ENCODE peak calls at places on chromosome 10, in four cellular contexts. B is GM12878, P is K562, Y is HL-60. S is an unnamed sample.

GRCh38 chr10:103595933-103596726 is 102.6 kb downstream of the NEURL1 start:
- DNase-seq in B (no peak), P (no peak), Y (no peak), S (no peak)

GRCh38 chr10:78470267-78471103 is 436.8 kb downstream of the RPS24 start:
- DNase-seq in B (no peak), P (no peak), Y (no peak), S (no peak)

GRCh38 chr10:33968983-33969382 is 634.5 kb upstream of the NRP1 start:
- DNase-seq in B (no peak), P (no peak), Y (no peak), S (no peak)

GRCh38 chr10:129106314-129106713 is 360.7 kb upstream of the MGMT start:
- DNase-seq in B (no peak), P (no peak), Y (no peak), S (no peak)

GRCh38 chr10:59360605-59361515 is 1.5 kb downstream of the FAM13C start:
- DNase-seq in B (no peak), P (no peak), Y (no peak), S (no peak)

GRCh38 chr10:5550621-5551530 is 26.1 kb downstream of the CALML3 start:
- DNase-seq in B (no peak), P (peak; percentile 47), Y (no peak), S (no peak)

GRCh38 chr10:69588358-69588757 is 15.1 kb upstream of the NEUROG3 start:
- DNase-seq in B (no peak), P (no peak), Y (no peak), S (no peak)

GRCh38 chr10:5155951-5156350 is 29.0 kb downstream of the AKR1C8 start:
- DNase-seq in B (no peak), P (no peak), Y (no peak), S (no peak)

GRCh38 chr10:63703113-63703670 is 182.0 kb downstream of the REEP3 start:
- DNase-seq in B (peak; percentile 36), P (peak; percentile 48), Y (peak; percentile 95), S (no peak)

GRCh38 chr10:95391570-95392249 is 100.9 kb upstream of the PDLIM1 start:
- DNase-seq in B (no peak), P (peak; percentile 46), Y (no peak), S (no peak)

GRCh38 chr10:3720228-3721019 is 64.6 kb downstream of the KLF6 start:
- DNase-seq in B (no peak), P (no peak), Y (peak; percentile 91), S (no peak)

GRCh38 chr10:14374745-14375445 is 44.2 kb upstream of the FRMD4A start:
- DNase-seq in B (no peak), P (no peak), Y (no peak), S (no peak)

GRCh38 chr10:58970160-58970915 is 206.1 kb upstream of the PHYHIPL start:
- DNase-seq in B (no peak), P (no peak), Y (no peak), S (no peak)

GRCh38 chr10:2942937-2943336 is 124.4 kb upstream of the PFKP start:
- DNase-seq in B (no peak), P (no peak), Y (no peak), S (no peak)

GRCh38 chr10:5669609-5670008 is 3.2 kb upstream of the ASB13 start:
- DNase-seq in B (no peak), P (peak; percentile 43), Y (no peak), S (no peak)

GRCh38 chr10:8279598-8279997 is 225.1 kb downstream of the GATA3 start:
- DNase-seq in B (no peak), P (no peak), Y (no peak), S (no peak)

GRCh38 chr10:125001313-125002043 is 59.6 kb downstream of the ZRANB1 start:
- DNase-seq in B (no peak), P (no peak), Y (no peak), S (peak; percentile 16)
- TF ChIP-seq SPI1 in B (no peak), P (no peak), Y (no peak), S (no peak)

DNA sequence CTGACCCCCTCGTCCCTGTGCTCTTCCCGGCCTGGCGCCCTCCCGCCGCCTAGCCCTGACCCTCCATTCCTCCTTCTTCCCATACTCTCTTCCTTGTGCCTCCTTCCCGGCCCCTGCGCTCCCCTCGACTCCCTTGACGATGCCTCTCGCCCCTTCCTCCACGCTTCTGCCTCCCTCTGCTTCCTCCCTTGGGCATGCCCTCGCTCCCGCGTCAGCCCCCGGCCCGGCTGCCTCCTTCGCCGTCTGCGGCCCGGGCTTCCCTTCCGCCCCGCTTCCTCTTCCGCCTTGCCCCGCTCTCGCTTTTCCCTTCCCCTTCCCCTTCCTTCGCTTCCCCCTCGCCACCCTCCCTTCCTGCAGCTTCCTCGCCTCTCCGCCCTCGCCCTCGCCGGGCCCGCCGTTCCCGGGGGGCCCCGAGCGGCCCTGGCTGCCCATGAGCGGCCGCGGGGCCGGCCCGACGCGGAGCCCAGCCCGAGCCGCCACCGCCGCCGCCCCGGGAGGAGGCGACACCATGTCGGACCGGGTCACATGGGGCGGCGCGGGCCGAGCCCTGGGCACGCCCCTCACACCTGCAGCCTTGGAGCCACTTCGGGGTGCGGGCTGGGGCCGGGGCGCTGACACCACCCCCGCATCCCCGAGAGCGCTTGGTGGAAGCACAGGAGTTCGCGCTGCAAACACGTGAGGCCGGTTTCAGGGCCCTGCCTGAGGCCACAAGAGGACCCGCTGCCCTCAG is at the start of gene FBXW4:
- DNase-seq in B (no peak), P (peak; percentile 64), Y (peak; percentile 69), S (peak; percentile 81)
- TF ChIP-seq POLR2AphosphoS5 in B (peak; percentile 69), P (no peak), Y (peak; percentile 78), S (no peak)

DNA sequence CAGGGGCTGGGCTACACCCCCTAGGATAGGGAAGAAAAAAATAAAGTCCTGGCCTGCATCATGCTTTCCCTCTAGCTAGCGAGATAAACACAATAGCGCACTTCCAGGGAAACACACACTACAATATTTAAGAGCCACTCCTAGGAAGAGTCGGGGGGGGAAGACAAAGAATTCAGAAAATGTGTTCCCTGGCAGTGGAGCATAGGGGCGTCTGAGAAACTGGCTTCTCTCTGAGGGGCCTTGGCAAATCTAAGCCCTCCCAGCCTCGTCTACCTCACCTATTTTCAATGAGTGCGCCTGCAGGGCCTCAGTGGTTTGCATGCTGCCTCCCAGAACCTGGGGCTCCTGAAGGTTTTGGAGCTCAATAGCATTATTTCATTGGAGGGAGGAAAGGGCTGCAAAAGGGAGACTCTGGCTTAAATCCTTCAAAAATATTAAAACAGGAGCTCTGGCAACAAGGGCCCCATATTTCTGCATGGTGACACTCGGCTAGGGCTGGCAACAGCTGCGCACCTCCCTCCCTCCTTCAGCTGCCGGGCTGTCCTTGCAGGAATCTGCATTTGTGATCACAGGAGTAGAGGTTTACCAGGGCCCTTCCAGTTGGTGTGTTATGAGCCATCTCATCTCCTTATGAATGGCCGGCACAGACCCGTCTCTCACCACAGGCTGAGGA is 10.8 kb downstream of the ANXA11 start:
- DNase-seq in B (no peak), P (no peak), Y (no peak), S (no peak)
- TF ChIP-seq SPI1 in B (no peak), P (no peak), Y (no peak), S (no peak)

GRCh38 chr10:130112821-130113220 is 2.2 kb upstream of the C10orf143 start:
- DNase-seq in B (no peak), P (no peak), Y (no peak), S (no peak)

GRCh38 chr10:130109796-130110235 is 814 bp downstream of the C10orf143 start:
- DNase-seq in B (peak; percentile 61), P (peak; percentile 81), Y (peak; percentile 70), S (no peak)

GRCh38 chr10:130110236-130111114 is at the start of gene C10orf143:
- DNase-seq in B (peak; percentile 89), P (peak; percentile 93), Y (peak; percentile 97), S (peak; percentile 77)

GRCh38 chr10:130111848-130112180 is 1.2 kb upstream of the C10orf143 start:
- DNase-seq in B (no peak), P (no peak), Y (no peak), S (no peak)

DNA sequence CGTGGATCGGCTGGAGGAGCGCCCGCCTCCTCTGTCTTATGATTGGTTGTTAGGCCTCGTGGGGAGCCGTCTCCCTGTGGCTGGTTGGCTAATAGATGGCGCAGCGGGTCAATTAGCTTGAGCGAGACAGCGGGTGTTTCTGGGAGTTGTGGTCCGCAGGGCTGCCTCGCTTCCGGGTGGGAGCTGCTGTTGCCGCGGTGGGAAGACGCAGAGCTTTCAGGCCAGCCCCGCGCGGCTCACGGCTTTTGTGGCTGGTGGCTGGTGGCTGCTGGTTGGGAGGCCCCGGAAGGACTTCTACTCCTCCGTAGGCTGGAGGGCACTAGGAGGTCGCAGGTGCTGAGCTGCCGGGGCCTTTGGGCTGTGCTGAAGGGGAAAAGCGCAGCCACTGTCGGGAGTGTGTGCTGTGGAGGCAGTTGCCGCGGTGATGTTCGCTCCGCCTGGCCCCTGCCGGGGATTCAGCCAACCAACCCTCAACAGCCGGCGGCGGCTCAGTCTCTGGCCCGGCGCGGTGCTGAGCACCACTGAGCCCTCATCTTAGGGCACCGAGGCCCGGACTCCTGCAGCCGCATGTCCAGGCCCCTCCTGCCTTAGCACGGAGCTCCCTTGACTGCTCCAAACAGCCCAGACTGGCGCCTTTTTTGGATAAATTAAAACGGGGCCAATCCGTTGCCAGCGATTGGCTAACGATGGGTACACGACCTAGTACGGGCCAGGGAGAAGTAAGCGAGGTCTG is 651 bp upstream of the C10orf143 start:
- DNase-seq in B (peak; percentile 88), P (peak; percentile 94), Y (peak; percentile 98), S (peak; percentile 85)
- TF ChIP-seq POLR2AphosphoS5 in B (peak; percentile 21), P (no peak), Y (peak; percentile 38), S (peak; percentile 24)

GRCh38 chr10:107424628-107425027 is 260.1 kb upstream of the SORCS1 start:
- DNase-seq in B (no peak), P (no peak), Y (no peak), S (no peak)
- TF ChIP-seq SPI1 in B (no peak), P (no peak), Y (no peak), S (no peak)

DNA sequence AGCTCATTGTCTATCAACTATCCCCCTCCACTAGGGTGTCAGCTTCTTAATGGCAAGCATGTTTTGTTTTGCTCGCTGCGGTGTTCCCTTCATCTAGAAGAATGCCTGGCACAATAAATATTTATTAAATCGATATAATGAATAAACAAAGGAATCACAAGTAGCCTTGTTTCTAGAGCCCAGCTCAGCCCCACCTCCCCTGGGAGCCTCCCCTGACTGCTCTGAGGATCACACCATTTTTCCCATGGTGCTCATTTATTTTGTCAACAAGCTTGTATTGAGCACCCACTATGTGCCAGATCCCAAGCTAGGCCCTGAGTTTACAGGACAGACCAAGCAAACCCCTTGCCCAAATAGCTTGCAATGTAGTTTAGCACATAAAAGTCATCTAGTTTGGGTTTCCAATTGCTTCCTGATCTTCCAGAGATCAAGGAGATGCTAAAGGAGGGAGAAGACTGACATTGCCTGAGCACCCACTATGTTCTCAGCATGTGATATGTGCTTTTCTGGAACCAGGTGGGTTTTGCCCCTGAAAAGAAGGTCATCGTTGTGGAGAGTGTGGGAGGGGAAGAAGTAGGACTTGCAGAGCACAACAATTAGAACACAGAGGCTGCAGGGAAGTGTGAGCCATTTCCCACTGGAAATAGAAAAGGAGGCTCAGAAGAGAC is 42.3 kb upstream of the GPAM start:
- DNase-seq in B (no peak), P (no peak), Y (no peak), S (no peak)
- TF ChIP-seq POLR2AphosphoS5 in B (no peak), P (no peak), Y (no peak), S (no peak)

S was measured in GM12891.